ENCODE peak calls at places on chromosomes 2 and 18, in nine cellular contexts. V is psoas muscle; J is K562; F is breast epithelium; A is CD8-positive, alpha-beta T cell; D is endodermal cell; G is Jurkat, Clone E6-1; Y is DND-41; E is Karpas-422. Z is an unnamed sample.

GRCh38 chr18:73244411-73244810 is 376.6 kb upstream of the NETO1 start:
- DNase-seq in G (no peak), A (no peak), E (no peak), F (no peak), Y (no peak), J (no peak), V (no peak), D (no peak), Z (no peak)

GRCh38 chr2:104434363-104434792 is 419.5 kb upstream of the POU3F3 start:
- DNase-seq in F (no peak), Y (no peak), V (no peak), J (no peak), E (no peak), A (no peak), D (peak; percentile 84), G (no peak), Z (no peak)

GRCh38 chr2:74424139-74424992 is 2.8 kb downstream of the WDR54 start:
- DNase-seq in A (no peak), E (no peak), D (no peak), G (no peak), V (no peak), Y (no peak), F (no peak), J (no peak), Z (no peak)

GRCh38 chr18:37445368-37445767 is 120.2 kb downstream of the CELF4 start:
- DNase-seq in G (no peak), V (no peak), A (no peak), F (no peak), D (peak; percentile 59), J (no peak), Y (no peak), E (no peak), Z (no peak)

GRCh38 chr2:239905884-239906654 is 119.1 kb downstream of the NDUFA10 start:
- DNase-seq in F (no peak), V (no peak), J (no peak), A (no peak), E (no peak), D (peak; percentile 22), Y (no peak), G (no peak), Z (no peak)

GRCh38 chr2:156657809-156658208 is 221.6 kb downstream of the GPD2 start:
- DNase-seq in A (no peak), G (no peak), J (no peak), D (no peak), Y (no peak), F (no peak), V (no peak), E (no peak), Z (no peak)

GRCh38 chr18:12857991-12858544 is 26.0 kb downstream of the PTPN2 start:
- DNase-seq in J (no peak), V (no peak), A (no peak), Y (no peak), D (no peak), F (no peak), G (peak; percentile 57), E (no peak), Z (no peak)

GRCh38 chr2:141379965-141380624 is 750.7 kb downstream of the LRP1B start:
- DNase-seq in G (no peak), D (no peak), E (no peak), F (no peak), A (no peak), V (no peak), Y (no peak), J (no peak), Z (no peak)

GRCh38 chr2:237743561-237744269 is 54.9 kb upstream of the RBM44 start:
- DNase-seq in E (no peak), F (no peak), D (no peak), J (no peak), G (peak; percentile 10), Y (no peak), V (peak; percentile 34), A (no peak), Z (no peak)

GRCh38 chr18:3248670-3249359 is 1.2 kb downstream of the MYL12A start:
- DNase-seq in E (peak; percentile 77), Y (peak; percentile 37), D (no peak), A (no peak), G (peak; percentile 64), J (peak; percentile 39), V (no peak), F (no peak), Z (peak; percentile 57)

GRCh38 chr2:95330939-95331338 is 33.8 kb downstream of the KCNIP3 start:
- DNase-seq in V (no peak), A (no peak), D (no peak), F (no peak), G (no peak), Y (no peak), J (no peak), E (no peak), Z (no peak)

GRCh38 chr2:207143474-207144190 is 22.1 kb downstream of the KLF7 start:
- DNase-seq in Y (peak; percentile 11), G (no peak), V (peak; percentile 82), D (peak; percentile 72), J (no peak), F (no peak), E (no peak), A (peak; percentile 55), Z (peak; percentile 82)

GRCh38 chr2:207142461-207142860 is 23.3 kb downstream of the KLF7 start:
- DNase-seq in J (no peak), F (no peak), G (no peak), A (no peak), Y (no peak), E (peak; percentile 59), V (no peak), D (no peak), Z (no peak)

GRCh38 chr2:207141381-207141780 is 24.4 kb downstream of the KLF7 start:
- DNase-seq in V (no peak), A (no peak), D (no peak), G (no peak), J (no peak), E (no peak), Y (no peak), F (no peak), Z (no peak)

GRCh38 chr2:207144191-207144795 is 21.5 kb downstream of the KLF7 start:
- DNase-seq in G (no peak), Y (no peak), E (no peak), F (no peak), D (no peak), V (no peak), J (no peak), A (no peak), Z (no peak)

GRCh38 chr2:207143131-207143473 is 22.6 kb downstream of the KLF7 start:
- DNase-seq in Y (no peak), G (no peak), A (no peak), F (no peak), J (no peak), V (no peak), D (no peak), E (no peak), Z (no peak)
- H3K4me3 ChIP-seq in Y (no peak overlapping the region), G (peak overlapping the region; percentile 26), A (peak overlapping the region; percentile 6), F (no peak overlapping the region), J (no peak overlapping the region), V (peak overlapping the region; percentile 40), D (peak overlapping the region; percentile 30), E (no peak overlapping the region), Z (no peak overlapping the region)

DNA sequence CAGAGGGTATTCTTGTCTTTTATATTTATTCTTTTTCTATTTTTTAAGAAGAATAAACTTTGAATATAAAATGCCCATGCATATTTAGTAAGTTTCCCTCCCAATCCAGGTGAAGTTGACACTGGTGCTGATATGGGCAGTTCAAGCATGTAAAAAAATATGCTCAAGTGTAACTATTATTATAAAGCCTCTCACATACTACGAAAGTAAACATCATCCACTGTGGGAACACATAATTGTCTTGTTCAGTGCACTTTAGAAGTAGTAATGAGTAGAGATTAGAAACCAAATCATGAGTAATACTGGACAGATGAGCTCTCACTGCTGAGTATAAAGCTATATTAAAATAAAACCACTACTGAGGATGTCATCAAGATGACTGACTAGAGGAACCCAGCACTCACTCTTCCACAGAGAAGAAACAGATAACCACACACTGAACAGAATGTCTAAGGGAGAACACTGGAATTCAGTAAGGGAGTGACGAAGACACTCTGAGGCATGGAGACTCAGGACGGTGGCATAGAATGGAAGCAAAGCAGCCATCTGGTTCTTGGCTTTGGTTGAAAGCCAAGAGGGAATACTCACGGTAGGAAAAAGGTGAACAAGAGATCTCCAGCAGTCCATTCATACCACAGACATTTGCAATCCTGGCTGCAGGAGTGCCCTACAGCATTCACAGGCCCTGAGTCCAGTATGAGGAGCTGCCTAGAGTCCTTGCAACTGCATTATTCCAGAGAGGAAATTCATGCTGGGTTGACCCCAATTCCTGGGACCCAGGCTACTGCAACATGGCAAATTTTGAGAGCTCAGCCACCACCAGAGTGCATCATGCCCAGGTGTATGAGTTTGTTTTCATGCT is 9.5 kb upstream of the FAM110C start:
- DNase-seq in F (no peak), A (no peak), V (no peak), D (no peak), Y (no peak), G (no peak), J (no peak), E (no peak), Z (no peak)
- H3K4me3 ChIP-seq in F (no peak overlapping the region), A (no peak overlapping the region), V (no peak overlapping the region), D (no peak overlapping the region), Y (no peak overlapping the region), G (no peak overlapping the region), J (no peak overlapping the region), E (no peak overlapping the region), Z (no peak overlapping the region)

DNA sequence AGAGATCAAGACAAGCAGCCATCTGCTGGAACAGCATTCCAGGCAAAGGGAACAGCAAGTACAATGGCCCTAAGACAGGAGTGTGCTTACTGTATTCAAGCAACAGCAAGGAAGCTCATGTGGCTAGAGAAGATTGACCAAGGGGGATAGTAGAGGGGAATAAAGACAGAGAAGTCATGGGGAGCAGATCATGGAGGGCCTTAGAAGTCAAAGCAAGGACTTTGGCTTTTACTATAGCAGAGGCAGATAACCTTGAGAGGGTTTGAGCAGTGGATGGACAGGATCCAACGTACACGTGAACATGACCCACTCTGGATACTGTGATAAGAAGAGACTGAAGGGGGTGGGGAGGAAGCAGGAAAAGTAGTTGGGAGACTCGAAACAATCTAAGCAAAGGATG is 26.9 kb downstream of the SP5 start:
- DNase-seq in D (no peak), V (no peak), F (no peak), Y (no peak), E (no peak), A (no peak), J (peak; percentile 54), G (no peak), Z (no peak)
- H3K4me3 ChIP-seq in D (no peak overlapping the region), V (no peak overlapping the region), F (no peak overlapping the region), Y (no peak overlapping the region), E (no peak overlapping the region), A (no peak overlapping the region), J (no peak overlapping the region), G (no peak overlapping the region), Z (no peak overlapping the region)

GRCh38 chr2:121943285-121943684 is 187.8 kb downstream of the TSN start:
- DNase-seq in F (no peak), A (no peak), Y (no peak), E (no peak), J (no peak), V (no peak), G (no peak), D (no peak), Z (no peak)

GRCh38 chr2:121949271-121949670 is 193.8 kb downstream of the TSN start:
- DNase-seq in V (no peak), Y (no peak), G (no peak), D (no peak), J (no peak), F (no peak), E (peak; percentile 76), A (no peak), Z (no peak)

GRCh38 chr2:121947681-121948080 is 192.2 kb downstream of the TSN start:
- DNase-seq in E (peak; percentile 87), Y (no peak), V (no peak), F (no peak), G (no peak), J (no peak), D (no peak), A (no peak), Z (no peak)

GRCh38 chr2:121944072-121944829 is 188.8 kb downstream of the TSN start:
- DNase-seq in V (peak; percentile 17), A (no peak), G (peak; percentile 54), F (no peak), Y (no peak), J (no peak), D (no peak), E (no peak), Z (no peak)
- H3K4me3 ChIP-seq in V (no peak overlapping the region), A (no peak overlapping the region), G (no peak overlapping the region), F (no peak overlapping the region), Y (no peak overlapping the region), J (no peak overlapping the region), D (no peak overlapping the region), E (no peak overlapping the region), Z (no peak overlapping the region)